ENCODE peak calls at places on chromosome X, in four cellular contexts. One of them, this sample, is unnamed.

GRCh38 chrX:18368402-18368801 is 13.9 kb upstream of the SCML2 start:
- DNase-seq in K562: no peak
- DNase-seq in endothelial cell of umbilical vein: no peak
- DNase-seq in hepatocyte: no peak
- DNase-seq in this sample: no peak

GRCh38 chrX:97400492-97400891 is 516.8 kb downstream of the RPA4 start:
- DNase-seq in K562: no peak
- DNase-seq in endothelial cell of umbilical vein: no peak
- DNase-seq in hepatocyte: no peak
- DNase-seq in this sample: no peak

GRCh38 chrX:110087485-110088356 is 84.8 kb downstream of the TMEM164 start:
- DNase-seq in K562: no peak
- DNase-seq in endothelial cell of umbilical vein: peak
- DNase-seq in hepatocyte: peak
- DNase-seq in this sample: peak

GRCh38 chrX:38850807-38851533 is 49.7 kb downstream of the MID1IP1 start:
- DNase-seq in K562: no peak
- DNase-seq in endothelial cell of umbilical vein: no peak
- DNase-seq in hepatocyte: no peak
- DNase-seq in this sample: no peak

GRCh38 chrX:154738013-154738738 is 12.7 kb downstream of the GAB3 start:
- DNase-seq in K562: no peak
- DNase-seq in endothelial cell of umbilical vein: peak
- DNase-seq in hepatocyte: no peak
- DNase-seq in this sample: peak

GRCh38 chrX:119573840-119574393 is 446 bp upstream of the UBE2A start:
- DNase-seq in K562: peak
- DNase-seq in endothelial cell of umbilical vein: peak
- DNase-seq in hepatocyte: peak
- DNase-seq in this sample: peak

GRCh38 chrX:67619253-67619652 is 75.4 kb downstream of the AR start:
- DNase-seq in K562: no peak
- DNase-seq in endothelial cell of umbilical vein: peak
- DNase-seq in hepatocyte: peak
- DNase-seq in this sample: peak

GRCh38 chrX:39601193-39602085 is 496.3 kb downstream of the BCOR start:
- DNase-seq in K562: no peak
- DNase-seq in endothelial cell of umbilical vein: no peak
- DNase-seq in hepatocyte: no peak
- DNase-seq in this sample: no peak

GRCh38 chrX:110139172-110139571 is 136.3 kb downstream of the TMEM164 start:
- DNase-seq in K562: no peak
- DNase-seq in endothelial cell of umbilical vein: no peak
- DNase-seq in hepatocyte: no peak
- DNase-seq in this sample: no peak

GRCh38 chrX:143768976-143769375 is 48.4 kb upstream of the SPANXN2 start:
- DNase-seq in K562: no peak
- DNase-seq in endothelial cell of umbilical vein: no peak
- DNase-seq in hepatocyte: no peak
- DNase-seq in this sample: peak

GRCh38 chrX:15816886-15817285 is 26.6 kb downstream of the ZRSR2 start:
- DNase-seq in K562: no peak
- DNase-seq in endothelial cell of umbilical vein: no peak
- DNase-seq in hepatocyte: no peak
- DNase-seq in this sample: no peak

GRCh38 chrX:140149761-140150160 is 184.4 kb upstream of the CXorf66 start:
- DNase-seq in K562: no peak
- DNase-seq in endothelial cell of umbilical vein: no peak
- DNase-seq in hepatocyte: no peak
- DNase-seq in this sample: no peak

GRCh38 chrX:17471121-17471520 is 96.1 kb downstream of the NHS start:
- DNase-seq in K562: no peak
- DNase-seq in endothelial cell of umbilical vein: no peak
- DNase-seq in hepatocyte: no peak
- DNase-seq in this sample: no peak

GRCh38 chrX:110310896-110311295 is 7.0 kb downstream of the AMMECR1 start:
- DNase-seq in K562: peak
- DNase-seq in endothelial cell of umbilical vein: no peak
- DNase-seq in hepatocyte: peak
- DNase-seq in this sample: no peak

GRCh38 chrX:3262906-3263305 is 83.5 kb downstream of the MXRA5 start:
- DNase-seq in K562: no peak
- DNase-seq in endothelial cell of umbilical vein: peak
- DNase-seq in hepatocyte: peak
- DNase-seq in this sample: peak

GRCh38 chrX:39508300-39508692 is 589.5 kb downstream of the BCOR start:
- DNase-seq in K562: no peak
- DNase-seq in endothelial cell of umbilical vein: no peak
- DNase-seq in hepatocyte: no peak
- DNase-seq in this sample: no peak

GRCh38 chrX:39385022-39385421 is 583.8 kb downstream of the MID1IP1 start:
- DNase-seq in K562: no peak
- DNase-seq in endothelial cell of umbilical vein: no peak
- DNase-seq in hepatocyte: no peak
- DNase-seq in this sample: no peak

GRCh38 chrX:48695925-48696300 is 621 bp upstream of the SUV39H1 start:
- DNase-seq in K562: no peak
- DNase-seq in endothelial cell of umbilical vein: no peak
- DNase-seq in hepatocyte: no peak
- DNase-seq in this sample: no peak
- H2AFZ ChIP-seq in K562: peak
- H2AFZ ChIP-seq in endothelial cell of umbilical vein: peak
- H2AFZ ChIP-seq in hepatocyte: peak
- H2AFZ ChIP-seq in this sample: peak

GRCh38 chrX:149830192-149830873 is 48.6 kb downstream of the MAGEA9 start:
- DNase-seq in K562: no peak
- DNase-seq in endothelial cell of umbilical vein: peak
- DNase-seq in hepatocyte: peak
- DNase-seq in this sample: peak
- H2AFZ ChIP-seq in K562: peak
- H2AFZ ChIP-seq in endothelial cell of umbilical vein: peak
- H2AFZ ChIP-seq in hepatocyte: peak
- H2AFZ ChIP-seq in this sample: peak

DNA sequence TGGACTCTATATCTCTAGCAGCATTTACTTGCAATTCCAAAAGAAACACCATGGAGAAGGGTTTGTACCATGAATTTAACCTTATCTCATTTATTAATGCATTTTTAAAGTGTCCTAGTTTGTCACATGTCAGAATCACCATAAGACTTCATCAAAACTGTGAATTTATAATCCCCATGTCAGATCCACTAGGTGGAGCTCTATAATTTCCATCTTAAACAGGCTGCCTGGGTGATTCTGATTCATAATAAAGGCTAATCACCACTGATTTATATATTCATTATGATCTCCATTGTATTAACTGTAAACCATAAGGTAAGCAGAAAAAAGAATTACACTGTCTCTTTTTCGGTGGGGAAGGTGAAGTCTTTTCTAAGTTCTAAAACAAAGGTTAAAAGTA is 4.0 kb downstream of the TCEAL2 start:
- DNase-seq in K562: no peak
- DNase-seq in endothelial cell of umbilical vein: peak
- DNase-seq in hepatocyte: no peak
- DNase-seq in this sample: peak
- H2AFZ ChIP-seq in K562: no peak
- H2AFZ ChIP-seq in endothelial cell of umbilical vein: no peak
- H2AFZ ChIP-seq in hepatocyte: no peak
- H2AFZ ChIP-seq in this sample: no peak

GRCh38 chrX:70437921-70438665 is 6.5 kb upstream of the DLG3 start:
- DNase-seq in K562: no peak
- DNase-seq in endothelial cell of umbilical vein: no peak
- DNase-seq in hepatocyte: no peak
- DNase-seq in this sample: no peak

GRCh38 chrX:70436380-70436779 is 8.3 kb upstream of the DLG3 start:
- DNase-seq in K562: peak
- DNase-seq in endothelial cell of umbilical vein: no peak
- DNase-seq in hepatocyte: no peak
- DNase-seq in this sample: peak

GRCh38 chrX:70442224-70442623 is 2.4 kb upstream of the DLG3 start:
- DNase-seq in K562: no peak
- DNase-seq in endothelial cell of umbilical vein: no peak
- DNase-seq in hepatocyte: no peak
- DNase-seq in this sample: no peak

GRCh38 chrX:70437011-70437410 is 7.6 kb upstream of the DLG3 start:
- DNase-seq in K562: no peak
- DNase-seq in endothelial cell of umbilical vein: no peak
- DNase-seq in hepatocyte: no peak
- DNase-seq in this sample: peak

DNA sequence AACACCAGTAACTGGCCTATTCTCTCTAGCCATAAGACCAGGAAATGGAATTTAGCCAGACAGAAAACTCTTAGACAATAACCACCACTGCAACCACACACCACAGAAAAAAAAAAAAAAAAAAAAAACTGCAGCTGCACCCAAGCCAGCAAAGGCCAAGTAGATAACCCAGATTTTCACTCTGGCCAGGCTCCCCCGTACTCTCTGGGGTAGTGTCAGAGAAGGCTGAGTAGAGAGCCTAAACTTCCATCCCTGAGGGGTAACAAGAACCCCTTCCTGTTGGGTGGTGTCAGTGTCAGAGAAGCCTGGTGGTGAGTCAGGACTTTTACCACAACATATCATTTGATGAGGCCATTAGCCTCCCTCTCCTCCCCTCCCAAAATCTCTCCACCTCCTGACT is 5.6 kb upstream of the DLG3 start:
- DNase-seq in K562: no peak
- DNase-seq in endothelial cell of umbilical vein: no peak
- DNase-seq in hepatocyte: no peak
- DNase-seq in this sample: peak
- H2AFZ ChIP-seq in K562: no peak
- H2AFZ ChIP-seq in endothelial cell of umbilical vein: no peak
- H2AFZ ChIP-seq in hepatocyte: no peak
- H2AFZ ChIP-seq in this sample: no peak

GRCh38 chrX:776061-776460 is 145.5 kb downstream of the SHOX start:
- DNase-seq in K562: no peak
- DNase-seq in endothelial cell of umbilical vein: no peak
- DNase-seq in hepatocyte: no peak
- DNase-seq in this sample: no peak
- H2AFZ ChIP-seq in K562: no peak
- H2AFZ ChIP-seq in endothelial cell of umbilical vein: no peak
- H2AFZ ChIP-seq in hepatocyte: no peak
- H2AFZ ChIP-seq in this sample: no peak

DNA sequence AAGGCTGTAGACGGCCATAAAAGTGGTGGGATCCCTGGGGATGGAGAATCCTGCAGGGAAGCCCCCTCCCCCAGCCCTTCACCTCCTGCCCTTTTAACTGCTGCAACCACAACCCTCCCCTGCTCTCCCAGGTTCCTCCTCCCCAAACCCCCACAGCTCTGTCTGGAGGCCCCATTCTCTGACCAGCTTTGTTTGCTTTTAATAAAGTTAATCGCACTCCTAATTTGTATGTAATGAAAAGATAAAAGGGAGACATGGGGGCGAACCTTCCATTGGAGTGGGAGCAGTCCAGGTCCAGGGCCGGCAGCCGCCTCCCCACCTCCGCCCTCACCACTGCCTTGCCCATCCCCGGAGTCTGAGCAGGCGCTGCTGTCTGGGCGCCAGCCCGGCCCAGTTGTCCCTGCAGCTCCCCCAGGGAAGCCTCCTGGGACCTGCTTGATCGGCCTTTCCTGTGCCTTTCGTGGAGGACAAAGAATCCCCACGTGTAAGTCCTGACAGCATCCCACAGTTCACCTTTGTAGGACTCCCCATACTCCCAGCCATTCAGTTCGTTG is 84.3 kb downstream of the PJA1 start:
- DNase-seq in K562: no peak
- DNase-seq in endothelial cell of umbilical vein: no peak
- DNase-seq in hepatocyte: no peak
- DNase-seq in this sample: no peak
- H2AFZ ChIP-seq in K562: no peak
- H2AFZ ChIP-seq in endothelial cell of umbilical vein: no peak
- H2AFZ ChIP-seq in hepatocyte: no peak
- H2AFZ ChIP-seq in this sample: no peak

DNA sequence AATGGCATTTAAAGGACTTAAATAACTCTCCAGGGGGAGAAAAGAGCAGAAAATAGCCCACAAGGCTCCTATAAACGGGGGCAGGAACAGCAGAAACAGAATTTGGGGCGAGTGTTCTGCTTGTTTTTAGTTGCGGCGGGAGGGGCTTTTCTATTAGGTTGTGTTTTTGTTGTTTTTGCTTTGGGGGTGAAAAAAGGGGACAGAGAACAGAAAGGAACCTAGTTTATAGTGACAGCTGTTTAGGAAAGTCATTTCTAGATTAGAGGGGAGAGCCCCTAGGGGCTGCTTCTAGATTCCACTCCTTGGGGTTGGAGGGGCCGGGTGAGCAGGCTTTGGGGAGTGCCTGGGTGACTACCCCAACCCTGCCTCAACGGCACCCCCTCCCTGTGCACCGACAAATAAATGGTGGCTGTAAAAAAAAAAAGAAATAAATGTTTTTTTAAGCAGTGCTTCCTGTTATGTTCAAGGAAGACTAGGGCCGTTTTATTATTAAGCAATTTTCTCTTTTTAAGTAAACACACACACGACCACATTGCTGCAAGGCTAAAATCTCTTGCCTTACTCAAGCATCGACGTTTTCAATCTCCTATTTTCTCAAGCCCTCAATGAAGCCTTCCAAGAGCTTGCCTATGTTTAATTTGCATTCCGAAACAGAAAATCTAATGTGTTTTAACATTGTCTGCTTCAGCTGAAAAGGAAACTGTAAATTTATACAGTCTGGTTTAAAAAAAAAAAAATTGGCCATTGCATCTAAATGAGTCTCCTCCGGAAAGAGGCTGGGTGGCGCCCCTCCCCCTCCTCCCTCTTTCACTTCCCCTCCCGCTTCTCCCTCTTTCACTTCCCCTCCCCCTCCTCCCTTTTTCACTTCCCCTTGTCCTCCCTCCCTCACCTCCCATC is 123.3 kb upstream of the TBL1X start:
- DNase-seq in K562: peak
- DNase-seq in endothelial cell of umbilical vein: peak
- DNase-seq in hepatocyte: peak
- DNase-seq in this sample: peak
- H2AFZ ChIP-seq in K562: peak
- H2AFZ ChIP-seq in endothelial cell of umbilical vein: peak
- H2AFZ ChIP-seq in hepatocyte: peak
- H2AFZ ChIP-seq in this sample: peak